ENCODE peak calls at places on chromosomes 12 and 14, in five cellular contexts. X is K562, A is H1, D is HepG2, B is GM12891. I is an unnamed sample.

GRCh38 chr12:32612658-32613614 is 66.2 kb upstream of the DNM1L start:
- DNase-seq in B (no peak), A (no peak), D (no peak), X (no peak), I (no peak)

GRCh38 chr12:59603735-59604134 is 7.9 kb downstream of the SLC16A7 start:
- DNase-seq in D (no peak), X (no peak), B (no peak), A (no peak), I (no peak)

GRCh38 chr12:13256705-13257045 is 60.1 kb downstream of the EMP1 start:
- DNase-seq in A (no peak), B (no peak), X (no peak), D (no peak), I (no peak)

GRCh38 chr14:101862711-101863110 is 101.2 kb downstream of the PPP2R5C start:
- DNase-seq in D (no peak), X (no peak), A (no peak), B (no peak), I (no peak)

GRCh38 chr12:74449872-74450271 is 87.8 kb upstream of the ATXN7L3B start:
- DNase-seq in X (no peak), D (no peak), A (no peak), B (no peak), I (no peak)

GRCh38 chr12:131793623-131794022 is 34.6 kb upstream of the MMP17 start:
- DNase-seq in D (no peak), A (no peak), X (no peak), B (no peak), I (no peak)

GRCh38 chr12:107379852-107380567 is 286.7 kb upstream of the CRY1 start:
- DNase-seq in X (no peak), D (peak; percentile 67), A (no peak), B (no peak), I (no peak)

GRCh38 chr12:55258288-55258687 is 13.9 kb downstream of the OR6C74 start:
- DNase-seq in D (no peak), A (no peak), B (no peak), X (no peak), I (no peak)

GRCh38 chr12:54071942-54072341 is 18.3 kb downstream of the HOXC4 start:
- DNase-seq in X (no peak), B (no peak), A (no peak), D (no peak), I (no peak)

GRCh38 chr12:23458640-23459039 is 490.8 kb downstream of the SOX5 start:
- DNase-seq in B (no peak), A (no peak), D (no peak), X (no peak), I (no peak)

GRCh38 chr12:6943719-6944380 is at the start of the genes C12orf57 and RNU7-1:
- DNase-seq in A (peak; percentile 91), D (peak; percentile 94), B (peak; percentile 65), X (peak; percentile 77), I (no peak)

GRCh38 chr12:3863756-3864155 is 9.4 kb downstream of the PARP11 start:
- DNase-seq in D (no peak), B (no peak), A (no peak), X (no peak), I (no peak)
- TF ChIP-seq POLR2AphosphoS5 in D (no peak), B (no peak), A (no peak), X (no peak), I (no peak)

GRCh38 chr12:127362121-127362520 is 904.8 kb upstream of the TMEM132C start:
- DNase-seq in B (no peak), A (no peak), D (no peak), X (no peak), I (no peak)
- TF ChIP-seq TAF1 in B (no peak), A (no peak), D (no peak), X (no peak), I (no peak)

GRCh38 chr12:91380651-91381050 is 198.0 kb upstream of the DCN start:
- DNase-seq in B (no peak), A (no peak), X (no peak), D (no peak), I (no peak)

GRCh38 chr12:91383106-91383505 is 200.5 kb upstream of the DCN start:
- DNase-seq in B (no peak), A (no peak), D (no peak), X (no peak), I (no peak)

GRCh38 chr12:91382081-91382543 is 199.5 kb upstream of the DCN start:
- DNase-seq in A (peak; percentile 94), D (peak; percentile 37), B (peak; percentile 1), X (peak; percentile 42), I (no peak)

GRCh38 chr12:91379051-91379775 is 196.6 kb upstream of the DCN start:
- DNase-seq in A (no peak), B (no peak), D (no peak), X (no peak), I (no peak)

DNA sequence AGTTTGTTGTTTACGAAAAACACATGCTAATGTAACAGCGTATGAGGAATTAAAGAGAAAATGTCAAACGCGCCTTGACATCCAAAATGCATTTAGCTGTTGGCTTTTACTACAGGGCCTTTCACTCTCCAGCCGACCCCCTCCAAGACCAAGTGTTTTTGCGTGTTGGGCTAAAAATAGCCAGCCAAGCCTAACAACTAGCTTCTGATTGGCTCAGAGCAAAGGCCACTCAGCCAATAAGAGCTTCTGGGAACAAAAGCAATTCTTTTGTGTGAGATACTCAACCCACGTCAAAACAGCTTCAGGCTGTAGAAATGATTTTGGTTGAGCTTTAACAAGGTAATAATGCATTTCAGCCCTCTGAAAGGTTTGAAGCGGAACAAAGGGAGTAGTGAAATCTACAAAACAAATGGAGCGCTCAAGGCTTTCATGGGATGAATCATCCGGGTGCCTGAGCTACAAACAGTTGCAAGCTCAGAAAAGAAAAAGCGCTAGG is 198.7 kb upstream of the DCN start:
- DNase-seq in X (no peak), A (peak; percentile 66), B (peak; percentile 8), D (no peak), I (no peak)
- TF ChIP-seq POLR2AphosphoS5 in X (no peak), A (no peak), B (no peak), D (no peak), I (no peak)

GRCh38 chr12:51836012-51836832 is 12.3 kb downstream of the FIGNL2 start:
- DNase-seq in D (no peak), X (no peak), B (no peak), A (no peak), I (no peak)
- TF ChIP-seq TAF1 in D (no peak), X (no peak), B (no peak), A (no peak), I (no peak)

GRCh38 chr12:16524378-16524777 is 81.6 kb downstream of the LMO3 start:
- DNase-seq in D (no peak), B (no peak), X (no peak), A (no peak), I (no peak)
- TF ChIP-seq POLR2AphosphoS5 in D (no peak), B (no peak), X (no peak), A (no peak), I (no peak)

GRCh38 chr14:65286443-65286842 is 126.1 kb upstream of the FUT8 start:
- DNase-seq in B (no peak), A (no peak), X (peak; percentile 33), D (peak; percentile 44), I (no peak)
- TF ChIP-seq TAF1 in B (no peak), A (no peak), X (no peak), D (no peak), I (no peak)

DNA sequence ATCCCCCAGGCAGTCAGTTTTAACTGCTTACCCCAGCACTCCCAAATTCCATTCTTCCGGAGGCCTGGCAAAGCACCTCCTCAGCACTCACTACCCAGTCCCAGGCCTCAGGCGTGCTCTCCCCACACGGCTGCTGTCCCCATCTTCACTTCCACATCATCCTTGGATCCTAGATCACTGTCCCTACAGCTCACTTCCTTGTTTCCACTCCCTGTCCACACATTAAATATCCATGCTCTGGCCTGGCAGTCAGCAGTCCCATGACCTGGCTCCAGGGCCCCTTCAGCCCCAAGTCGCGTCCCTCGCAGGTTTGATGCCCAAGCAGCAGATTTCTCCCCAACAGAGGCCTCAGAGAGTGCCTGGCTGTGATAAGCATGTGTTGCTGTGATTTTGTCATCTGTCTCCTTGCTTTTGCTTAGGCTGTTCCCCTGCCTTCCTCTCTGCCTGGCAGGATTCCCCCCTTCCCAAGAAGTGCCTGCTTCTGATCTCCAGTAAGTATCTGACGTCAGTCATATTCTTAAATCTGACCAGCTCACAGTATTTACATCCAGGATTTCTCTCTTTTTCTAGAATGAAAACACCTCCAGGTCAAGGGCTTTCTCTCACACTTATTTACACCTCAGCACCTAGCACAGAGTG is 241.7 kb downstream of the ZFP36L1 start:
- DNase-seq in D (no peak), B (no peak), X (no peak), A (peak; percentile 42), I (no peak)
- TF ChIP-seq POLR2AphosphoS5 in D (no peak), B (no peak), X (no peak), A (no peak), I (no peak)